ENCODE peak calls at places on chromosome 15, in nine cellular contexts. J is PC-3; K is pancreas; S is heart right ventricle; M is fibroblast of lung; C is Peyer's patch; Q is mammary epithelial cell; O is CD8-positive, alpha-beta memory T cell; Z is thoracic aorta. V is an unnamed sample. For H3K36me3 and H3K9me3, the result is how much of the 10 kb centered on the place peaks cover.

GRCh38 chr15:31605467-31605931 is 278.9 kb downstream of the KLF13 start:
- DNase-seq in J (peak), K (no peak), S (no peak), M (peak), C (no peak), Q (no peak), O (no peak), Z (no peak), V (peak)

GRCh38 chr15:90047956-90048575 is 46.9 kb downstream of the ZNF710 start:
- DNase-seq in J (no peak), K (peak), S (no peak), M (no peak), C (no peak), Q (no peak), O (no peak), Z (no peak), V (no peak)

GRCh38 chr15:84817461-84818081 is 415 bp downstream of the ALPK3 start:
- DNase-seq in J (no peak), K (no peak), S (no peak), M (peak), C (no peak), Q (no peak), O (no peak), Z (no peak), V (no peak)

GRCh38 chr15:95522533-95522932 is 808.0 kb upstream of the NR2F2 start:
- DNase-seq in J (peak), K (no peak), S (no peak), M (peak), C (no peak), Q (no peak), O (no peak), Z (no peak), V (no peak)

GRCh38 chr15:54127574-54127973 is 149.3 kb downstream of the UNC13C start:
- DNase-seq in J (no peak), K (no peak), S (no peak), M (no peak), C (no peak), Q (no peak), O (no peak), Z (no peak), V (no peak)

GRCh38 chr15:84894743-84895425 is 10.4 kb downstream of the SLC28A1 start:
- DNase-seq in J (peak), K (no peak), S (no peak), M (no peak), C (no peak), Q (no peak), O (no peak), Z (no peak), V (no peak)

GRCh38 chr15:70098461-70099166 is 897 bp upstream of the TLE3 start:
- DNase-seq in J (peak), K (peak), S (peak), M (peak), C (peak), Q (peak), O (no peak), Z (no peak), V (peak)

GRCh38 chr15:69092159-69092558 is 68.3 kb upstream of the GLCE start:
- DNase-seq in J (peak), K (no peak), S (no peak), M (peak), C (no peak), Q (peak), O (no peak), Z (no peak), V (no peak)

GRCh38 chr15:73897441-73898261 is 24.3 kb downstream of the TBC1D21 start:
- DNase-seq in J (peak), K (peak), S (peak), M (peak), C (peak), Q (peak), O (peak), Z (no peak), V (peak)

GRCh38 chr15:75966073-75966472 is 46.2 kb downstream of the NRG4 start:
- DNase-seq in J (peak), K (no peak), S (no peak), M (peak), C (no peak), Q (peak), O (no peak), Z (no peak), V (no peak)

GRCh38 chr15:49627407-49627877 is 6.6 kb downstream of the DTWD1 start:
- DNase-seq in J (peak), K (no peak), S (no peak), M (peak), C (no peak), Q (peak), O (no peak), Z (no peak), V (peak)

GRCh38 chr15:70528270-70528706 is 235.1 kb downstream of the UACA start:
- DNase-seq in J (no peak), K (no peak), S (no peak), M (peak), C (peak), Q (no peak), O (peak), Z (no peak), V (no peak)

GRCh38 chr15:82297546-82297945 is 34.9 kb downstream of the SAXO2 start:
- DNase-seq in J (peak), K (no peak), S (no peak), M (no peak), C (no peak), Q (no peak), O (no peak), Z (no peak), V (no peak)

GRCh38 chr15:32994810-32995424 is 199.6 kb downstream of the FMN1 start:
- DNase-seq in J (peak), K (no peak), S (no peak), M (peak), C (no peak), Q (no peak), O (no peak), Z (no peak), V (no peak)

GRCh38 chr15:95843241-95843851 is 487.2 kb upstream of the NR2F2 start:
- DNase-seq in J (no peak), K (no peak), S (peak), M (peak), C (no peak), Q (no peak), O (no peak), Z (no peak), V (no peak)

GRCh38 chr15:42457445-42458442 is 33.2 kb downstream of the ZNF106 start:
- DNase-seq in J (no peak), K (peak), S (peak), M (peak), C (peak), Q (peak), O (no peak), Z (peak), V (peak)

GRCh38 chr15:82803793-82804574 is 1.9 kb downstream of the FSD2 start:
- DNase-seq in J (no peak), K (no peak), S (no peak), M (peak), C (no peak), Q (no peak), O (no peak), Z (no peak), V (no peak)

GRCh38 chr15:73078722-73079121 is 26.5 kb downstream of the NEO1 start:
- DNase-seq in J (peak), K (peak), S (no peak), M (peak), C (no peak), Q (peak), O (no peak), Z (no peak), V (peak)

GRCh38 chr15:85333132-85333831 is 47.1 kb upstream of the AKAP13 start:
- DNase-seq in J (no peak), K (no peak), S (no peak), M (peak), C (no peak), Q (no peak), O (no peak), Z (no peak), V (peak)

GRCh38 chr15:28977377-28978010 is 91.7 kb downstream of the APBA2 start:
- DNase-seq in J (peak), K (peak), S (no peak), M (peak), C (no peak), Q (peak), O (no peak), Z (no peak), V (peak)

GRCh38 chr15:36571301-36571700 is 8.1 kb upstream of the CDIN1 start:
- DNase-seq in J (no peak), K (no peak), S (no peak), M (no peak), C (no peak), Q (no peak), O (no peak), Z (no peak), V (peak)

GRCh38 chr15:92391640-92392039 is 2.0 kb upstream of the ST8SIA2 start:
- DNase-seq in J (peak), K (no peak), S (no peak), M (peak), C (no peak), Q (peak), O (no peak), Z (no peak), V (peak)

DNA sequence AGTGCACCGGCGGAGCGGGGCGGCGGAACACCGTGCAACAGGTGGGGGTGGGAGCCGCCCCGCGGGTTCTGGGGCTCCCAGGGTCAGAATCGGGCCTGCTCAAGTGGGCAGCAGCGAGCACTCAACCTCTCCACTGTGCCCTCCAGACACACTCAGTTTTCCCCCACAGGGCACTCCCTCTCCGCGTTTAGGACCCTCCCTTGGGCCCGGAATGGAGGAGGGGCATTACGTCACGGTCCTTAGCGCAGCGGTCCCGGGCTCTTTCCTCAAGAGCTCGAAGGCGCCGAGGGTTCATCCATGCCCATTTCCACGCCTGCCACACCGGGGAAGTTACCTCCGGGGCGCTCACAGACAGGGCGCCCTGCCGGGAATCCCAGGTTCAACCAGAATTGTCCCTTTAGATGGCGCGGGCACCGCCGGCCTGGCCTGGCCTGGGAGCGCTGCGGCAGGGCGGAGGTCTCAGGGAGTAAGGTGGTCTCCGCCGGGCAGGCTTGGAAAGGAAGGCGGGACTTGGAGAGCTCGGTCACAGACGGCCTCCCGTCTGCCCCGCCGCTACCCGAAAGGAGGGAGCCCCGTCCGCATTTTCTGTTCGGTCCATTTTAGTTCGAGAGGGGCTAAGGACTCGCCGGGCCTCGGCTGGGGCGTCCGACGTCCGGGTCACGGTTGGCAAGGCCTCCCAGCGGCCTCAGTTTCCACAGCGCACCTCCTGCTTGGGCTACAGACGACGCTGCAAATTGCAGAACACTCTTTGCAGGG is 5.1 kb downstream of the RNU6-1 start:
- DNase-seq in J (no peak), K (no peak), S (no peak), M (no peak), C (peak), Q (no peak), O (no peak), Z (no peak), V (no peak)
- H3K4me3 ChIP-seq in J (peak), K (peak), S (peak), M (no peak), C (peak), Q (peak), O (peak), Z (peak), V (no peak)

GRCh38 chr15:40281057-40281850 is 1.6 kb downstream of the ANKRD63 start:
- DNase-seq in J (no peak), K (no peak), S (no peak), M (no peak), C (no peak), Q (no peak), O (no peak), Z (no peak), V (no peak)
- H3K36me3 ChIP-seq in J (under half), K (under half), S (under half), M (under half), C (under half), Q (under half), O (under half), Z (under half), V (under half)

GRCh38 chr15:46577767-46578166 is 942.9 kb downstream of the SQOR start:
- DNase-seq in J (no peak), K (no peak), S (no peak), M (no peak), C (no peak), Q (no peak), O (no peak), Z (no peak), V (no peak)

GRCh38 chr15:46576611-46577010 is 941.8 kb downstream of the SQOR start:
- DNase-seq in J (peak), K (no peak), S (no peak), M (no peak), C (no peak), Q (no peak), O (no peak), Z (no peak), V (peak)

DNA sequence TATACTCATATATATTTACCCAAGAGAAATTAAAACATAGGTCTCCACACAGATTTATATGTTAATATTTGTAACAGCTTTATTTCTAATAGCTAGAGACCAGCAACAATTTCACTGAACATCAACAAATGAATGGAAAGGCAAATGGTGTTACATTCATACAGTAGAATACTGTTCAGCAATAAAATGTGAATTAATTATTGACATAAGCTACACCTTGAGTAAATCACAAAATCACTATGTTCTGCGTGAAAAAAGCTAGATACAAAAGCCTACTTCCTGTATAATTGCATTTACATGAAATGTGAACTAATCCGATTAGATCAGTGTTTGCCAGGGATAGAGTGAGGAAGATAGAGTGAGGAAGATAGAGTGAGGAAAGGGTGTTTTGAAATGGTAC is 945.7 kb downstream of the SQOR start:
- DNase-seq in J (no peak), K (no peak), S (no peak), M (no peak), C (no peak), Q (no peak), O (no peak), Z (no peak), V (no peak)
- H3K9me3 ChIP-seq in J (under half), K (under half), S (under half), M (under half), C (under half), Q (under half), O (under half), Z (under half), V (under half)

GRCh38 chr15:98565566-98565965 is 82.8 kb upstream of the IGF1R start:
- DNase-seq in J (no peak), K (no peak), S (no peak), M (no peak), C (no peak), Q (no peak), O (no peak), Z (no peak), V (no peak)
- H3K4me3 ChIP-seq in J (no peak), K (no peak), S (no peak), M (no peak), C (no peak), Q (no peak), O (no peak), Z (no peak), V (no peak)

DNA sequence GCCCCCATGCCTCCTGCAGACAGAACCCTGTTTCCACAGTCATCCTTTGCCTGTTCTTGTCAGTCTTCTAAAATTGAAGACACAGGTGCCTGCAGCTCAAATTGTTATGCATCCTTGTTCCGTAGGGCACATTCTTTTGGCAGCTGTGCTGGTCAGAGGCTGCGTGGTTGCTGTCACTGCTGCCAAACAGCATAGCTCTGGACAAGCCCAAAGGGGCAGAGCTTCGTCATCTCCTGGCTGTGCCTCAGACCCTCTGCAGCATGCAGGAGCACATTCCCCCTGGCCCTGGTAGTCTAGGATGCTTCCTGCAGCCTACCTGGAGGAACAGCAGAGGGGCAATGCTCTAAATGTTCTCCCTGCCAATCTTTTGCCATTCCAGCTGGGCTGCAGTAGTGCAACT is 2.1 kb upstream of the FBXL22 start:
- DNase-seq in J (no peak), K (no peak), S (peak), M (no peak), C (no peak), Q (no peak), O (no peak), Z (no peak), V (no peak)
- H3K36me3 ChIP-seq in J (under half), K (under half), S (under half), M (under half), C (under half), Q (under half), O (under half), Z (under half), V (under half)

GRCh38 chr15:25184356-25185155 is 229.8 kb downstream of the SNRPN start:
- DNase-seq in J (no peak), K (no peak), S (peak), M (no peak), C (peak), Q (no peak), O (no peak), Z (no peak), V (no peak)
- H3K9me3 ChIP-seq in J (under half), K (under half), S (under half), M (under half), C (under half), Q (under half), O (under half), Z (under half), V (under half)

DNA sequence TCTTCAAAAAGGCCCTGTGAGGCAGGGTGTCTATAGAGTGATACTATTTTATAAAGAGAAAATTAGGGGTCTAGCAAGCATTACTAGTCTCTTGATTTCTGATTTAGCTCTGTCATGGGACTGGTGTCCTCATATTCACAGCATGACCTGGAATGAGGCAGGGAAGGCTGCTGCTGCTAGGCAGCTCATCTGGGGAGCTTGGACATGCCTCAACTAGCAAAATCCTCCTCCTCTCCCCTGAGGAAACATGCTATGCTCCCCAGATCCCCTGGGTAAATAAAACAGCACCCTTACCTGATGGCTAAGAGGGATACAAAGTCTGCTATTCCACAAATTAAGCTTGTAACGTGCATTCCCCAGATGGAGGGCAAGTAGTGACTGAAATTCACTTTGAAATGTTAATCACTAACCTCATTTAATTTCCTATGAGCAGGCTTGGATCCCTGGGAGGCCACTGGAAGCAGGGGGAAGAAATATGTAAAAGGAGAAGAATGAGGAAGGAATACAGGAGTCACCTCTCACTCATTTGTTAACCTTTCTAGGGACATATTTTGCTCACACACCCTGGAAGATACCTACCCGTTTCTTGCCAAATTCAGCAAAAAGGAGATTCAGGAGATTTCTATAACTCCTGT is 709.4 kb downstream of the SQOR start:
- DNase-seq in J (no peak), K (peak), S (no peak), M (no peak), C (no peak), Q (no peak), O (no peak), Z (no peak), V (no peak)
- H3K4me3 ChIP-seq in J (no peak), K (no peak), S (no peak), M (no peak), C (no peak), Q (no peak), O (no peak), Z (no peak), V (no peak)

DNA sequence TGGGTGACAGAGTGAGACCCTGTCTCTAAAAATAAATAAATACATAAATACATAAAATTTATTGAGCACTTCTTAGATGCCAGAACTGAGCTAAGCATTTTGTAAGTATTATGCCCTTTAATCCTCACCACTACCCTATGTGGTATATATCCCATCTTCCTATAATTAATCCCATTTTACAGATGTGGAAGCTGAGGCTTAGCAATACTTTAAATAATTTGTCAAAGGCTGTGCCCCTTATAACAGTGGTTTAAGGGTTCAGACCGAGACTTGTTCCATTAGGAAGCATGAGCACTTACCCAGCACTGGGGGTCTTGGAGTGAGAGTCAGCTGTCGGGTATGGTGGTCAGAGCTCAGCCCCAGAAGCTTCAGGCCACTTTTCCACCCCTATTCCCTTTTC is 7.5 kb upstream of the CHST14 start:
- DNase-seq in J (no peak), K (no peak), S (no peak), M (no peak), C (no peak), Q (no peak), O (no peak), Z (no peak), V (no peak)
- H3K36me3 ChIP-seq in J (under half), K (under half), S (half or more), M (under half), C (under half), Q (under half), O (under half), Z (half or more), V (under half)

DNA sequence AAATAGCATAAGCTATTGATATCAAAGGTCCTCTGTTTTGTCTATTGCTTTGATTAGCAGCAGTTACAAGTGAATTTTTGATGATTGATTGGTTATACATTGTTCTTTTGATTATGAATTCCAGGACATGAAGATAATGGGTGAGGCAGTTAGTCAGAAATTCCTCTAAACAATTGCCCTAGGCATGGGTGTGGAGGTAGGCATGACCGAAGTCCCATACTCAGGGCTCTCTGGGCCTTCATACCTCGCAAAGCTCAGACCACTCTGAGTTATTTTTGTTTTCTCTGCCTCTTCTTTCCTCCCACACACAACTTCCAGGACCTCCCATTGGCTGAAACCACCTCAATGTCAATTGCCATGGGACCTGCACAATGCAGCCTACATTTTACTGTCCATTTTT is 595.1 kb downstream of the NTRK3 start:
- DNase-seq in J (peak), K (no peak), S (no peak), M (no peak), C (no peak), Q (peak), O (no peak), Z (no peak), V (no peak)
- H3K9me3 ChIP-seq in J (under half), K (under half), S (under half), M (under half), C (under half), Q (under half), O (under half), Z (under half), V (under half)

V was measured in MG63.